ENCODE peak calls at places on chromosomes 13 and 19, in five cellular contexts. P is neural progenitor cell, M is mammary epithelial cell, Z is SK-N-SH, I is A549. H is an unnamed sample.

GRCh38 chr13:35472308-35473008 is 4.0 kb downstream of the MAB21L1 start:
- DNase-seq in P (peak), I (no peak), M (no peak), Z (peak), H (no peak)

GRCh38 chr13:111275995-111276618 is 44.3 kb upstream of the TEX29 start:
- DNase-seq in I (no peak), P (no peak), Z (no peak), M (no peak), H (no peak)

GRCh38 chr13:109393045-109393444 is 393.3 kb downstream of the IRS2 start:
- DNase-seq in M (no peak), Z (no peak), P (no peak), I (no peak), H (no peak)

GRCh38 chr13:25490236-25490635 is 118.5 kb downstream of the ATP8A2 start:
- DNase-seq in P (no peak), I (no peak), M (no peak), Z (no peak), H (no peak)

GRCh38 chr13:105442040-105442439 is 1093.4 kb downstream of the EFNB2 start:
- DNase-seq in P (no peak), M (no peak), I (no peak), Z (no peak), H (no peak)

GRCh38 chr19:38736036-38736412 is 8.2 kb downstream of the CAPN12 start:
- DNase-seq in I (peak), Z (peak), M (no peak), P (peak), H (no peak)

GRCh38 chr19:45569619-45570421 is 14.8 kb downstream of the OPA3 start:
- DNase-seq in M (no peak), I (peak), Z (peak), P (peak), H (peak)

GRCh38 chr19:57389194-57389729 is 392 bp upstream of the ZNF548 start:
- DNase-seq in P (no peak), I (no peak), Z (no peak), M (no peak), H (no peak)

GRCh38 chr13:23703241-23703640 is 133.0 kb downstream of the TNFRSF19 start:
- DNase-seq in P (no peak), I (no peak), Z (no peak), M (no peak), H (no peak)

GRCh38 chr19:29936409-29936808 is 5.6 kb upstream of the URI1 start:
- DNase-seq in Z (no peak), P (no peak), M (no peak), I (no peak), H (no peak)

GRCh38 chr13:33134213-33134612 is 118.0 kb downstream of the KL start:
- DNase-seq in Z (no peak), M (no peak), I (no peak), P (no peak), H (no peak)

GRCh38 chr13:22173605-22174004 is 502.7 kb downstream of the FGF9 start:
- DNase-seq in P (no peak), Z (no peak), I (peak), M (no peak), H (no peak)

GRCh38 chr19:41428481-41428859 is 1.3 kb upstream of the B3GNT8 start:
- DNase-seq in M (no peak), P (no peak), Z (no peak), I (no peak), H (no peak)

GRCh38 chr19:42306646-42307045 is 4.2 kb upstream of the PAFAH1B3 start:
- DNase-seq in I (no peak), M (no peak), P (no peak), Z (no peak), H (no peak)

GRCh38 chr13:95494082-95494681 is 58.3 kb upstream of the CLDN10 start:
- DNase-seq in Z (peak), I (peak), M (peak), P (peak), H (no peak)

GRCh38 chr19:42420055-42420544 is 7.1 kb downstream of the LIPE start:
- DNase-seq in Z (peak), I (peak), P (peak), M (peak), H (no peak)

GRCh38 chr19:18496167-18496979 is 25.5 kb downstream of the ELL start:
- DNase-seq in P (no peak), Z (no peak), I (peak), M (peak), H (peak)

GRCh38 chr13:21676611-21677021 is 5.7 kb downstream of the FGF9 start:
- DNase-seq in P (peak), M (no peak), I (no peak), Z (peak), H (no peak)

GRCh38 chr13:39510296-39510695 is 92.7 kb downstream of the LHFPL6 start:
- DNase-seq in P (no peak), Z (no peak), I (no peak), M (peak), H (peak)

GRCh38 chr13:92172191-92172590 is 773.8 kb downstream of the GPC5 start:
- DNase-seq in M (no peak), I (no peak), Z (no peak), P (no peak), H (no peak)

GRCh38 chr13:80133631-80134083 is 207.3 kb downstream of the SPRY2 start:
- DNase-seq in Z (no peak), I (no peak), M (no peak), P (no peak), H (no peak)

GRCh38 chr13:67943116-67943515 is 713.0 kb upstream of the PCDH9 start:
- DNase-seq in Z (no peak), I (no peak), M (no peak), P (no peak), H (no peak)

GRCh38 chr13:76622336-76623045 is 263.7 kb downstream of the KCTD12 start:
- DNase-seq in P (peak), M (no peak), I (no peak), Z (peak), H (no peak)

GRCh38 chr13:43261018-43261417 is 237.6 kb downstream of the DNAJC15 start:
- DNase-seq in Z (no peak), I (peak), P (no peak), M (peak), H (peak)

GRCh38 chr13:84366484-84366883 is 484.2 kb upstream of the SLITRK1 start:
- DNase-seq in P (no peak), M (no peak), Z (no peak), I (no peak), H (no peak)

GRCh38 chr13:41608779-41609178 is 151.4 kb downstream of the RGCC start:
- DNase-seq in Z (peak), M (no peak), I (no peak), P (no peak), H (no peak)

GRCh38 chr13:28636078-28636477 is 22.9 kb upstream of the POMP start:
- DNase-seq in Z (no peak), M (no peak), I (no peak), P (no peak), H (no peak)

GRCh38 chr19:17327654-17328516 is 6.8 kb downstream of the ANO8 start:
- DNase-seq in P (peak), I (no peak), Z (peak), M (peak), H (peak)
- TF ChIP-seq CTCF in P (peak), I (no peak), Z (no peak), M (peak), H (peak)

DNA sequence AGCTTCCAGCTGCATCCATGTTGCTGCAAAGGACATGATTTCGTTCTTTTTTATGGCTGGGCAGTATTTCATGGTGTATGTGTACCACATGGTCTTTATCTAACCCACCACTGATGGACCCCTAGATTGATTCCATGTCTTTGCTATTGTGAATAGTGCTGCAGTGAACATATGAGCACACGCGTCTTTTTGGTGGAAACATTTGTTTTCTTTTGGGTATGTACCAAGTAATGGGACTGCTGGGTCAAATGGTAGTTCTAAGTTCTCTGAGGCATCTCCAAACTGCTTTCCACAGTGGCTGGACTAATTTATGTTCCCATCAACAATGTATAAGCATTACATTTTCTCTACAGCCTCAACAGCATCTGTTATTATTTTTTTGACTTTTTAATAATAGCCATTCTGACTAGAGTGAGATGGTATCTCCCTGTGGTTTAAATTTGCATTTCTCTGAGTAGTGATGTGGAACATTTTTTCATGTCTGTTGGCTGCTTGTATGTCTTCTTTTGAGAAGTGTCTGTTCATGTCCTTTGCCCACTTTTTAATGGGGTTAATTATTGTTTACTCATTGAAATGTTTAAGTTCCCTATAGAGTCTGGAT is 6.8 kb upstream of the UBE2L5 start:
- DNase-seq in Z (no peak), M (no peak), P (no peak), I (no peak), H (no peak)
- H3K4me2 ChIP-seq in Z (no peak), M (no peak), P (no peak), I (no peak), H (no peak)

GRCh38 chr19:24032651-24033050 is 54.3 kb upstream of the ZNF254 start:
- DNase-seq in P (no peak), I (no peak), M (no peak), Z (no peak), H (no peak)
- H3K27ac ChIP-seq in P (no peak), I (peak), M (peak), Z (peak), H (peak)

GRCh38 chr13:85896516-85897450 is 97.6 kb upstream of the SLITRK6 start:
- DNase-seq in P (peak), M (peak), I (peak), Z (peak), H (no peak)
- TF ChIP-seq CTCF in P (peak), M (peak), I (no peak), Z (peak), H (peak)

DNA sequence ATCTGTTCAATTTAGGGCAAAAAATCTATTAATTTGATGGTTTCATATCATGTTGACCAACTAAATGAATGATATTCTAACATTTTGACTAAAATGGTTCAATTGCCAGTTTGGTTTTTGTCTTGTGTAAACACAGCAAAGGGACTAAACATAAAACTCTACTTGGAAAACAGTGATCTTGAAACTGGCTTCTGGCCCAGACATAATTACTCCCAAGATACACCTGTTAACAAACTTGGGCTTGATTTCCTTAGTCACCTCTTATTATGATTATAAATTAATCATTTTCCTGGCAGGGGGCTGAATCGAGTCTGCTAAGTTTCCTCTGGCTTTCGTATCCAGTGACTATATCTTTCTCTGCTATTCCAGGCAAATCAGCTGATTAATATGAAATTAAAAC is 78.0 kb upstream of the OXGR1 start:
- DNase-seq in M (no peak), P (no peak), Z (no peak), I (no peak), H (no peak)
- H3K4me2 ChIP-seq in M (no peak), P (no peak), Z (no peak), I (no peak), H (no peak)

DNA sequence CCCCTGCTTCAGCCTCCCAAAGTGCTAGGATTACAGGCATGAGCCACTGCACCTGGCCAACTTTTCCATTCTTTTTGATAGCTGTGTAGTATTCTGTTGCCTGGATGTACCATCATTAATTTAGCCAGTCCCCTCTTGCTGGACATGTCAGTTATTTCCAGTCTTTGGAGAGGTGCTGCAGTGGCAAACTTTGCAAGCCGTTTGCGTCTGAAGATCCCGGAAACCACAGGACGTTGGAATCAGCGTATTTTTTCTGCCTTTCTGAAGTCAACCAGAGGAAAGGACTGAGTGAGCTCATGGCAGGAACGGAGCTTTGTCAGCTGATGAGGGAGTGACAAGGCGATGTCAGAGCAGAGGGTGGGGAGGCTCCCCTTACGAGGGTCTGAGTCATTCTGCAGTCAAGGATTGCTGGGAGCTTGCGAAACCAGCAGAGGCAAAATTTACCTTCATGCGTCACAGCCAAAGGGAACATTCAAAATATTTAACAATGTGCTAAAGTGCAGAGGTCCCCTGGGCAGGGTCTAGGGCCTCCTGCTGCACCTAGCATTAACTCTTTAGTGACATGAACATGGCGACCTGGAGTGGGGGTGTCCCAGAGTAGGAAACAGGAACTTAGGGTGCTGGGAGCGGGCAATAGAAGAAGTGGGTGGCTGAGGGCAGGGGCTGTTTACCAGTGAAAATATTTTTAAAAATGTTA is 5.6 kb downstream of the C5AR1 start:
- DNase-seq in Z (no peak), I (peak), M (peak), P (no peak), H (peak)
- H3K27ac ChIP-seq in Z (no peak), I (peak), M (no peak), P (no peak), H (peak)

GRCh38 chr13:72781461-72782439 is at the start of the genes DIS3 and PIBF1:
- DNase-seq in Z (peak), P (peak), I (peak), M (peak), H (peak)
- TF ChIP-seq CTCF in Z (no peak), P (no peak), I (no peak), M (no peak), H (no peak)

DNA sequence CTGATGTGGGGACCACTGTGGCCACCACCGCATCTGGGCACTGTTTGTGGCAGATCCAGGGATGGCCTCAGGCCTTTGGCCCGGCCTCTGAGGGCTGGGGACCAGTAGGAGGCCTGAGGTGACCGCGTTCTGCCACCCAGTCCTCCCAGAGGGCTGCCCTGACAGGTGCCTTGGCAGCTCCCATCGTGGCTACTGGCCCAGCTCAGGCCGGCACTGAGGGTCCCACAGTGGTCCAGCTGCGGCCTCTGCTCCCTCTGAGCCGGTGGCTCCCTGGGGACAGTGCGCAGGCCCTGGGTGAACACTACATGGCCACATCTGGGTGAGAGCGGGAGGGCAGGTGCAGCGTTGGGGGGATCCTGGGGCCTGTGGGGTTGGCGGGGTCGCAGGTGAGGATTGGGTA is 61.9 kb downstream of the KDM4B start:
- DNase-seq in Z (no peak), I (no peak), P (no peak), M (no peak), H (no peak)
- H3K4me2 ChIP-seq in Z (no peak), I (no peak), P (peak), M (no peak), H (no peak)